ENCODE peak calls at places on chromosomes 6 and 20, in nine cellular contexts. Z is cardiac muscle cell, H is mucosa of descending colon, V is brain microvascular endothelial cell, Q is neural progenitor cell, L is right lobe of liver, F is fibroblast of the aortic adventitia, Y is pancreas, M is choroid plexus epithelial cell. N is an unnamed sample.

GRCh38 chr6:1545654-1546053 is 64.1 kb upstream of the FOXC1 start:
- DNase-seq in M (no peak), L (no peak), F (no peak), Y (no peak), Z (no peak), H (no peak), V (no peak), Q (no peak), N (no peak)

GRCh38 chr6:21597706-21598273 is 4.2 kb downstream of the SOX4 start:
- DNase-seq in H (no peak), V (no peak), L (no peak), Q (no peak), Y (no peak), Z (peak), F (peak), M (peak), N (peak)

GRCh38 chr20:47063407-47063806 is 168.8 kb downstream of the EYA2 start:
- DNase-seq in H (peak), V (no peak), F (no peak), M (peak), Y (no peak), Q (peak), Z (no peak), L (no peak), N (no peak)

GRCh38 chr6:170185175-170185970 is 105.5 kb downstream of the DLL1 start:
- DNase-seq in V (no peak), Q (no peak), Y (no peak), L (no peak), Z (no peak), M (no peak), F (no peak), H (no peak), N (no peak)

GRCh38 chr6:24951831-24952299 is 16.1 kb upstream of the RIPOR2 start:
- DNase-seq in V (no peak), Q (no peak), H (no peak), F (no peak), Y (no peak), Z (no peak), L (no peak), M (no peak), N (no peak)

GRCh38 chr20:62741191-62741676 is 32.6 kb downstream of the NTSR1 start:
- DNase-seq in Y (peak), M (peak), Q (peak), V (no peak), H (peak), L (no peak), Z (peak), F (peak), N (peak)

GRCh38 chr20:42442728-42443127 is 747.0 kb downstream of the PTPRT start:
- DNase-seq in M (no peak), Z (peak), V (no peak), F (no peak), L (no peak), Q (no peak), Y (no peak), H (no peak), N (no peak)

GRCh38 chr20:59101956-59102355 is 59.4 kb upstream of the PRELID3B start:
- DNase-seq in Q (no peak), H (no peak), M (no peak), L (no peak), Y (no peak), V (no peak), F (no peak), Z (no peak), N (no peak)

GRCh38 chr6:168709440-168709839 is 268.5 kb downstream of the SMOC2 start:
- DNase-seq in Q (no peak), F (no peak), Z (no peak), L (no peak), H (no peak), Y (no peak), V (no peak), M (no peak), N (no peak)

GRCh38 chr6:168713013-168713412 is 272.0 kb downstream of the SMOC2 start:
- DNase-seq in H (no peak), V (no peak), Z (no peak), L (no peak), Y (no peak), M (no peak), F (no peak), Q (no peak), N (no peak)

GRCh38 chr6:168711666-168712300 is 270.8 kb downstream of the SMOC2 start:
- DNase-seq in Z (no peak), L (no peak), Y (no peak), F (no peak), Q (no peak), M (no peak), H (no peak), V (no peak), N (no peak)

GRCh38 chr6:168709991-168710390 is 269.0 kb downstream of the SMOC2 start:
- DNase-seq in V (no peak), Z (no peak), F (no peak), H (no peak), Q (no peak), M (no peak), L (no peak), Y (no peak), N (no peak)

DNA sequence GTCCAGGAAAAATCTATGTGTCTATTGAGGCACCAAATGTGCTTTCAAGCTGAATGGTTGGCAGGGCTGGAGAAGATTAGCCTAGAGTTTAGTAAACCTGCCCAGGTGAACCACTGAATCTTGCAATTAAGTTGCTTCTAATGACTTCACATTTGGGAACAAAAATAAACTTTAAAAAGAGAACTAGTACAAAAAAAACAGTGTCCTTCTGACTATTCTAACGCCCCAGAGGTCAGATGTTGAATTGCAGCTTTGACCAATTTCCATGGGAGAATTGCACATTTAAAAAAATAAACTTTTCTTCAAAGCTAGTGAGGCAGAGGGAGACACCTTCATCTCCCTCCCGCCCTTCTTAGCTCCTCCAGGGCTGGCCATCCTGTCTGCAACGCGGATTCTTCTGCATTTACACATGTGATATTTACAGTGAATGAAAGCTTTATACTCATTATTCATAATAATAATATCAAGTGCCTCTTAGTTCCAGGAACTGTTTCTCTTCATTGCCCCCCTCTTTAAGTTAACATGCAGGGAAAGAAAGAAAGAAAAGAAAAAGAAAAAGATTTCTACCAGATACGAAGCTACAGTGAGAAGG is 270.2 kb downstream of the SMOC2 start:
- DNase-seq in L (no peak), V (peak), H (no peak), Z (peak), Q (no peak), M (peak), Y (no peak), F (peak), N (no peak)
- TF ChIP-seq CTCF in L (peak), V (no peak), H (no peak), Z (peak), Q (peak), M (peak), Y (peak), F (peak), N (peak)

DNA sequence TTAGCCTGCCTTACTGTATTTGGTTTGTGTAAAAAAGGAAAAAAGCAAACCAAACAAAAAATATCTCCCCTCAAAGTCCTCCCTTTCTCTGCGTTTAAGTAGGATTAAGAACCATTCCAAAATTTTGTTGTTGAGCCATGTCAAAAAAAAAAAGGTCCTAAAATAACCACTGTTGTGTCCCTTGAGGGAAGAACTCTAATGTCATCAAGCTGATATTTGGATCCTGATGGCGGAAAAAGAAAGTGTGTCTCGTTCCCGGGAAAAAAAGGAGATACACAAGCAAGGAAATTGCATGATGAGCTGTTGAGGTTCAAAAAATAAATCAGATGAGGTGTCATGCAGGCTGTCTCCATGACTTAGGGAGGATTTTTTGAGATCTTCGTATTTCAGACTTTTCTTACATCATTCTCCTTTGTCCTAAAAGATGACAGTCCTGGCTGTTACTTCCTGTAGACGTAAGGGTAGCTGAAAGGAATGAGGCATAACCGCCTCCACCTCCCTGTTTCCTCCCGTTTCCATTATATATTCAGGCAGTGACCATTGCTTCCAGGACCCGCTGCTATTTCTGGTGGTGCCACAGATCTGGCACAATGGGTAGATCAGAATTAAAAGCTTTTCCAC is 117.4 kb upstream of the TNFAIP3 start:
- DNase-seq in Z (peak), Y (no peak), M (no peak), Q (peak), H (no peak), V (no peak), F (no peak), L (no peak), N (no peak)
- H3K4me3 ChIP-seq in Z (no peak), Y (no peak), M (no peak), Q (no peak), H (no peak), V (no peak), F (no peak), L (no peak), N (no peak)

DNA sequence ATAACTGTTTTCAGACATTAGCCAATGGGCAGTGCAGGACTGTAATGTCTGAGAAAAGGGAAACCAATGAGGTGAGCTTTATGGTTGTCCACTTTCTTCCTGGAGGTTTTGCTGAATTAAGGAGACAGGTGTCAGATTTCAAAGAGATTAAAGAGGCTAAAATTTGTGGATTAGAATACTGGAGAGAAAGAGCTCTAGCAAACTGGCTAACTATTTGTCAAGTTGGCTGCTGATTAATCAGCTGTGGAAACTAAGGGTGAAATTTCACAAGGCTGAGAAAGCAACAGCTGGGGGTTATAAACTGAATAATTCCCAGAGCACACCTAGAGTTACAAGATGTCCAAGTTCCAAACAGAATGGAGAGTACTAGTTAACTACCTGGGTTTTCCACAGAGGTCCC is 198.9 kb downstream of the TBC1D32 start:
- DNase-seq in V (no peak), Y (no peak), L (no peak), Q (no peak), H (no peak), Z (no peak), F (no peak), M (no peak), N (no peak)
- TF ChIP-seq CTCF in V (no peak), Y (no peak), L (no peak), Q (no peak), H (no peak), Z (no peak), F (no peak), M (no peak), N (no peak)

GRCh38 chr6:135854799-135855198 is 3.3 kb downstream of the PDE7B start:
- DNase-seq in H (no peak), F (no peak), Y (no peak), V (no peak), Z (no peak), L (no peak), Q (no peak), M (no peak), N (no peak)

GRCh38 chr6:135853986-135854385 is 2.5 kb downstream of the PDE7B start:
- DNase-seq in H (no peak), Y (no peak), V (no peak), Q (no peak), Z (peak), F (peak), M (peak), L (no peak), N (no peak)

GRCh38 chr6:135851442-135852271 is at the start of gene PDE7B:
- DNase-seq in Y (peak), Q (peak), L (peak), F (peak), H (peak), V (peak), M (peak), Z (peak), N (peak)

GRCh38 chr6:135852775-135853174 is 1.3 kb downstream of the PDE7B start:
- DNase-seq in Q (no peak), F (peak), L (no peak), M (no peak), V (no peak), Z (peak), H (no peak), Y (no peak), N (peak)

GRCh38 chr6:135853227-135853626 is 1.7 kb downstream of the PDE7B start:
- DNase-seq in M (peak), Q (no peak), Z (peak), Y (no peak), H (no peak), F (peak), V (peak), L (no peak), N (peak)
- H3K4me3 ChIP-seq in M (peak), Q (no peak), Z (no peak), Y (no peak), H (no peak), F (peak), V (peak), L (no peak), N (peak)

GRCh38 chr6:68650142-68650541 is 15.1 kb downstream of the ADGRB3 start:
- DNase-seq in Z (no peak), H (no peak), M (no peak), V (no peak), Y (no peak), F (no peak), Q (no peak), L (no peak), N (no peak)

GRCh38 chr6:68651018-68651985 is 16.2 kb downstream of the ADGRB3 start:
- DNase-seq in Q (no peak), Y (no peak), L (no peak), Z (peak), H (no peak), M (peak), F (no peak), V (peak), N (peak)

GRCh38 chr6:68653074-68653705 is 18.1 kb downstream of the ADGRB3 start:
- DNase-seq in Y (no peak), L (no peak), M (no peak), V (no peak), Q (no peak), F (no peak), H (no peak), Z (no peak), N (no peak)

GRCh38 chr6:68653706-68654089 is 18.6 kb downstream of the ADGRB3 start:
- DNase-seq in M (no peak), L (no peak), Z (no peak), Y (no peak), F (no peak), V (no peak), H (no peak), Q (no peak), N (no peak)

DNA sequence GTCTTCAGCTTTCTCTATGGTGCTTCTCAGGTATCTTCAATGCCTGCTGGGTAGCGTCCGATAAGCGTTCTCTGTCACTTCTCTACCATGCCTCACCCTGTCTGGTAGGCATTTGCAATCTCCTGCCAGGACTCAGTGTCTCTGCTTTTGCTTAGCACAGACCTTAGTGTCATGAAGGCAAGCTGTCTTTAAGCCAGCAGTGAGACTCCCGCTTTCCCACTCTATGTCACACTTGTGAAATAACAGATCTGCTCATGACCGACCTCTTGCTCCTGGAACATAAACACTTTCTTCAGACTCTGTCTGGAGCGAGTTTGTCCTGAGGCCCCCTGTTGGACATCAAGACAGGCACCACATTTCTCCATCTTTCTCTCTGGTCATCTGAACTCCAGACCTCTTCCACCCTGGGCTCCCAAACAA is 17.0 kb downstream of the ADGRB3 start:
- DNase-seq in Z (no peak), V (no peak), F (no peak), L (no peak), H (no peak), Y (no peak), Q (peak), M (peak), N (no peak)
- TF ChIP-seq CTCF in Z (peak), V (peak), F (no peak), L (no peak), H (no peak), Y (no peak), Q (peak), M (peak), N (peak)

GRCh38 chr6:150596439-150596838 is 3.2 kb upstream of the PLEKHG1 start:
- DNase-seq in Q (no peak), V (no peak), H (no peak), Z (no peak), Y (no peak), F (no peak), L (no peak), M (no peak), N (no peak)

GRCh38 chr6:150599199-150600002 is at the start of gene PLEKHG1:
- DNase-seq in L (peak), H (peak), Y (peak), Q (peak), M (peak), F (peak), Z (peak), V (peak), N (peak)

GRCh38 chr6:150598858-150599198 is 857 bp upstream of the PLEKHG1 start:
- DNase-seq in H (no peak), Q (no peak), F (no peak), L (no peak), V (no peak), Y (no peak), M (no peak), Z (no peak), N (no peak)

GRCh38 chr6:150600003-150600301 is 267 bp downstream of the PLEKHG1 start:
- DNase-seq in V (no peak), L (no peak), Z (no peak), F (no peak), M (no peak), Q (no peak), Y (no peak), H (no peak), N (no peak)

GRCh38 chr6:150598401-150598800 is 1.3 kb upstream of the PLEKHG1 start:
- DNase-seq in L (no peak), H (no peak), Z (no peak), Y (no peak), M (no peak), F (no peak), Q (no peak), V (no peak), N (no peak)
- H3K4me3 ChIP-seq in L (no peak), H (no peak), Z (no peak), Y (no peak), M (no peak), F (no peak), Q (no peak), V (no peak), N (no peak)

GRCh38 chr20:40880063-40880715 is 148.4 kb upstream of the TOP1 start:
- DNase-seq in F (no peak), M (peak), V (no peak), Y (no peak), H (no peak), Z (no peak), L (no peak), Q (no peak), N (no peak)
- TF ChIP-seq CTCF in F (peak), M (peak), V (peak), Y (no peak), H (no peak), Z (no peak), L (no peak), Q (no peak), N (no peak)

GRCh38 chr6:53929340-53930120 is 134.7 kb downstream of the LRRC1 start:
- DNase-seq in F (no peak), H (no peak), V (no peak), Q (no peak), Z (no peak), M (no peak), Y (no peak), L (no peak), N (no peak)
- H3K4me3 ChIP-seq in F (no peak), H (no peak), V (no peak), Q (no peak), Z (no peak), M (no peak), Y (no peak), L (no peak), N (no peak)

GRCh38 chr6:131062245-131063027 is 609 bp downstream of the EPB41L2 start:
- DNase-seq in Z (peak), Q (peak), Y (peak), H (peak), M (no peak), F (peak), V (no peak), L (peak), N (no peak)

GRCh38 chr6:131063764-131064272 is 773 bp upstream of the EPB41L2 start:
- DNase-seq in V (no peak), H (no peak), Q (peak), Y (no peak), M (no peak), Z (no peak), F (no peak), L (no peak), N (no peak)

GRCh38 chr6:131061771-131062160 is 1.3 kb downstream of the EPB41L2 start:
- DNase-seq in F (peak), Q (no peak), V (no peak), Y (no peak), Z (peak), L (no peak), H (no peak), M (peak), N (no peak)

GRCh38 chr6:131061041-131061770 is 1.8 kb downstream of the EPB41L2 start:
- DNase-seq in V (no peak), Q (peak), L (no peak), M (peak), H (no peak), Z (peak), F (peak), Y (no peak), N (peak)

DNA sequence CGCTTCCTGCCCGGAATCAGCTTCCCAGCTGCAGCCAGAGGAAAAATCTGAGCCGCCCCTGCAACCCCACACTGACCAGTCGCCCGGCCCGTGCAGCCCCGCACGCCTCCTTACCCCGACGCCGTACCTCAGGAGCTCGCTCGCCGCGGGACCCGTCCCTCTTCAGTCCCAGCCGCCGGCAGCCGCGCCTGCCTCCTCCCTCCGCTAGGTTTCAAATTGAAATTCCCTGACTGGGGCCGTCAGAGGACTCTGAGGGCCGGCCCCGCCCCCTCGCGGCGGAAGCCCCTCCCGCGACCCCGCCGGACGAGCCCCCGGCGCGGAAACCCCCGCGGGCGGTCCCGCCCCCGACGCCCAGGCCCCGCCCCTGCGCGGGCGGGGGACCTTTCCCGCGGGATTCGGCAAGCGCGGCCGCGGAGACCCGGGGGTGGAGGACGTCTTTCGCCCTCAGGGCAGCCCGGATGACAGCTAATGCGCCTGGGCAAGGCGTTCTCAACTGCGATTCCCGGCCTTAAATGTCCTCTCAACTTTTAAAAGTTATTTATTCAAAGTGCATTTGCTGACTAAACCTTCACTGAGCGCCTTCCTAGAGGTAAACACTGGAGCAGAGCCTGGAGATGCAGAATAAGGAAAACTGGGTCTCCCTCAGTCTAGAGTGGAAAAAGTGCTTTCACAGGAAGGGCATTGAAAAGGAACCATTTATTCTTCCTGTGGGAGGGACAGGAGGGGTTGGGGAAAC is at the start of gene EPB41L2:
- DNase-seq in V (peak), H (peak), M (peak), F (peak), L (peak), Z (peak), Y (peak), Q (peak), N (peak)
- TF ChIP-seq CTCF in V (peak), H (peak), M (peak), F (peak), L (peak), Z (no peak), Y (peak), Q (peak), N (no peak)

GRCh38 chr6:152472325-152472724 is 164.8 kb downstream of the SYNE1 start:
- DNase-seq in V (no peak), Y (no peak), Q (no peak), H (no peak), F (no peak), M (no peak), L (no peak), Z (no peak), N (no peak)

GRCh38 chr6:152474341-152474740 is 162.8 kb downstream of the SYNE1 start:
- DNase-seq in M (no peak), H (no peak), Z (no peak), Q (no peak), L (no peak), Y (no peak), V (peak), F (no peak), N (no peak)

GRCh38 chr6:152471459-152472070 is 165.6 kb downstream of the SYNE1 start:
- DNase-seq in Q (no peak), F (peak), Z (no peak), L (no peak), Y (no peak), M (peak), V (no peak), H (no peak), N (peak)
- H3K4me3 ChIP-seq in Q (no peak), F (peak), Z (no peak), L (no peak), Y (no peak), M (no peak), V (no peak), H (no peak), N (no peak)

N was measured in astrocyte of the spinal cord.